ENCODE peak calls at places on chromosomes 16 and 17, in ten cellular contexts. One of them, this sample, is unnamed.

GRCh38 chr17:9002236-9002609 is 19.1 kb upstream of the NTN1 start:
- DNase-seq in fibroblast of lung: no peak
- DNase-seq in Peyer's patch: no peak
- DNase-seq in kidney epithelial cell: no peak
- DNase-seq in mammary epithelial cell: peak
- DNase-seq in A673: no peak
- DNase-seq in IMR-90: no peak
- DNase-seq in heart right ventricle: no peak
- DNase-seq in GM23338: peak
- DNase-seq in RWPE2: no peak
- DNase-seq in this sample: no peak

GRCh38 chr16:78289844-78290277 is 190.4 kb downstream of the WWOX start:
- DNase-seq in fibroblast of lung: no peak
- DNase-seq in Peyer's patch: no peak
- DNase-seq in kidney epithelial cell: no peak
- DNase-seq in mammary epithelial cell: no peak
- DNase-seq in A673: no peak
- DNase-seq in IMR-90: no peak
- DNase-seq in heart right ventricle: no peak
- DNase-seq in GM23338: peak
- DNase-seq in RWPE2: no peak
- DNase-seq in this sample: no peak

GRCh38 chr16:69319826-69320730 is 8.9 kb downstream of the VPS4A start:
- DNase-seq in fibroblast of lung: no peak
- DNase-seq in Peyer's patch: peak
- DNase-seq in kidney epithelial cell: no peak
- DNase-seq in mammary epithelial cell: no peak
- DNase-seq in A673: no peak
- DNase-seq in IMR-90: no peak
- DNase-seq in heart right ventricle: no peak
- DNase-seq in GM23338: no peak
- DNase-seq in RWPE2: no peak
- DNase-seq in this sample: no peak

GRCh38 chr16:17082126-17082882 is 388.5 kb downstream of the XYLT1 start:
- DNase-seq in fibroblast of lung: no peak
- DNase-seq in Peyer's patch: no peak
- DNase-seq in kidney epithelial cell: no peak
- DNase-seq in mammary epithelial cell: no peak
- DNase-seq in A673: no peak
- DNase-seq in IMR-90: no peak
- DNase-seq in heart right ventricle: no peak
- DNase-seq in GM23338: peak
- DNase-seq in RWPE2: no peak
- DNase-seq in this sample: no peak

GRCh38 chr17:4584125-4584834 is at the start of gene SMTNL2:
- DNase-seq in fibroblast of lung: no peak
- DNase-seq in Peyer's patch: no peak
- DNase-seq in kidney epithelial cell: no peak
- DNase-seq in mammary epithelial cell: no peak
- DNase-seq in A673: peak
- DNase-seq in IMR-90: no peak
- DNase-seq in heart right ventricle: peak
- DNase-seq in GM23338: peak
- DNase-seq in RWPE2: no peak
- DNase-seq in this sample: no peak

GRCh38 chr17:64459284-64459747 is 10.4 kb downstream of the MILR1 start:
- DNase-seq in fibroblast of lung: peak
- DNase-seq in Peyer's patch: no peak
- DNase-seq in kidney epithelial cell: peak
- DNase-seq in mammary epithelial cell: peak
- DNase-seq in A673: no peak
- DNase-seq in IMR-90: peak
- DNase-seq in heart right ventricle: no peak
- DNase-seq in GM23338: no peak
- DNase-seq in RWPE2: no peak
- DNase-seq in this sample: peak

GRCh38 chr16:73053038-73053378 is 5.1 kb upstream of the ZFHX3 start:
- DNase-seq in fibroblast of lung: no peak
- DNase-seq in Peyer's patch: no peak
- DNase-seq in kidney epithelial cell: no peak
- DNase-seq in mammary epithelial cell: no peak
- DNase-seq in A673: no peak
- DNase-seq in IMR-90: no peak
- DNase-seq in heart right ventricle: no peak
- DNase-seq in GM23338: no peak
- DNase-seq in RWPE2: no peak
- DNase-seq in this sample: no peak

GRCh38 chr17:80068301-80069160 is 32.1 kb downstream of the CCDC40 start:
- DNase-seq in fibroblast of lung: peak
- DNase-seq in Peyer's patch: no peak
- DNase-seq in kidney epithelial cell: peak
- DNase-seq in mammary epithelial cell: peak
- DNase-seq in A673: no peak
- DNase-seq in IMR-90: peak
- DNase-seq in heart right ventricle: peak
- DNase-seq in GM23338: no peak
- DNase-seq in RWPE2: no peak
- DNase-seq in this sample: no peak

GRCh38 chr17:17474341-17474740 is 2.5 kb upstream of the MED9 start:
- DNase-seq in fibroblast of lung: no peak
- DNase-seq in Peyer's patch: no peak
- DNase-seq in kidney epithelial cell: no peak
- DNase-seq in mammary epithelial cell: no peak
- DNase-seq in A673: no peak
- DNase-seq in IMR-90: no peak
- DNase-seq in heart right ventricle: no peak
- DNase-seq in GM23338: no peak
- DNase-seq in RWPE2: no peak
- DNase-seq in this sample: no peak

GRCh38 chr16:24753437-24753836 is 24.0 kb downstream of the TNRC6A start:
- DNase-seq in fibroblast of lung: no peak
- DNase-seq in Peyer's patch: no peak
- DNase-seq in kidney epithelial cell: no peak
- DNase-seq in mammary epithelial cell: no peak
- DNase-seq in A673: no peak
- DNase-seq in IMR-90: no peak
- DNase-seq in heart right ventricle: no peak
- DNase-seq in GM23338: no peak
- DNase-seq in RWPE2: no peak
- DNase-seq in this sample: no peak

GRCh38 chr17:73725794-73726193 is 81.5 kb upstream of the SDK2 start:
- DNase-seq in fibroblast of lung: no peak
- DNase-seq in Peyer's patch: no peak
- DNase-seq in kidney epithelial cell: no peak
- DNase-seq in mammary epithelial cell: no peak
- DNase-seq in A673: no peak
- DNase-seq in IMR-90: no peak
- DNase-seq in heart right ventricle: no peak
- DNase-seq in GM23338: no peak
- DNase-seq in RWPE2: no peak
- DNase-seq in this sample: no peak

GRCh38 chr16:21116148-21116693 is 34.4 kb downstream of the DNAH3 start:
- DNase-seq in fibroblast of lung: no peak
- DNase-seq in Peyer's patch: no peak
- DNase-seq in kidney epithelial cell: no peak
- DNase-seq in mammary epithelial cell: no peak
- DNase-seq in A673: no peak
- DNase-seq in IMR-90: no peak
- DNase-seq in heart right ventricle: no peak
- DNase-seq in GM23338: peak
- DNase-seq in RWPE2: no peak
- DNase-seq in this sample: no peak

GRCh38 chr16:89907055-89907814 is 11.4 kb upstream of the MC1R start:
- DNase-seq in fibroblast of lung: no peak
- DNase-seq in Peyer's patch: no peak
- DNase-seq in kidney epithelial cell: no peak
- DNase-seq in mammary epithelial cell: no peak
- DNase-seq in A673: no peak
- DNase-seq in IMR-90: no peak
- DNase-seq in heart right ventricle: no peak
- DNase-seq in GM23338: no peak
- DNase-seq in RWPE2: no peak
- DNase-seq in this sample: no peak

GRCh38 chr16:65655802-65656201 is 533.9 kb upstream of the CDH11 start:
- DNase-seq in fibroblast of lung: no peak
- DNase-seq in Peyer's patch: no peak
- DNase-seq in kidney epithelial cell: no peak
- DNase-seq in mammary epithelial cell: no peak
- DNase-seq in A673: peak
- DNase-seq in IMR-90: no peak
- DNase-seq in heart right ventricle: no peak
- DNase-seq in GM23338: no peak
- DNase-seq in RWPE2: no peak
- DNase-seq in this sample: no peak

GRCh38 chr16:4309833-4310266 is 6.0 kb upstream of the GLIS2 start:
- DNase-seq in fibroblast of lung: peak
- DNase-seq in Peyer's patch: peak
- DNase-seq in kidney epithelial cell: peak
- DNase-seq in mammary epithelial cell: no peak
- DNase-seq in A673: peak
- DNase-seq in IMR-90: peak
- DNase-seq in heart right ventricle: no peak
- DNase-seq in GM23338: peak
- DNase-seq in RWPE2: peak
- DNase-seq in this sample: no peak

GRCh38 chr16:70529051-70529777 is 5.6 kb downstream of the SF3B3 start:
- DNase-seq in fibroblast of lung: peak
- DNase-seq in Peyer's patch: no peak
- DNase-seq in kidney epithelial cell: no peak
- DNase-seq in mammary epithelial cell: peak
- DNase-seq in A673: peak
- DNase-seq in IMR-90: peak
- DNase-seq in heart right ventricle: no peak
- DNase-seq in GM23338: peak
- DNase-seq in RWPE2: no peak
- DNase-seq in this sample: no peak

DNA sequence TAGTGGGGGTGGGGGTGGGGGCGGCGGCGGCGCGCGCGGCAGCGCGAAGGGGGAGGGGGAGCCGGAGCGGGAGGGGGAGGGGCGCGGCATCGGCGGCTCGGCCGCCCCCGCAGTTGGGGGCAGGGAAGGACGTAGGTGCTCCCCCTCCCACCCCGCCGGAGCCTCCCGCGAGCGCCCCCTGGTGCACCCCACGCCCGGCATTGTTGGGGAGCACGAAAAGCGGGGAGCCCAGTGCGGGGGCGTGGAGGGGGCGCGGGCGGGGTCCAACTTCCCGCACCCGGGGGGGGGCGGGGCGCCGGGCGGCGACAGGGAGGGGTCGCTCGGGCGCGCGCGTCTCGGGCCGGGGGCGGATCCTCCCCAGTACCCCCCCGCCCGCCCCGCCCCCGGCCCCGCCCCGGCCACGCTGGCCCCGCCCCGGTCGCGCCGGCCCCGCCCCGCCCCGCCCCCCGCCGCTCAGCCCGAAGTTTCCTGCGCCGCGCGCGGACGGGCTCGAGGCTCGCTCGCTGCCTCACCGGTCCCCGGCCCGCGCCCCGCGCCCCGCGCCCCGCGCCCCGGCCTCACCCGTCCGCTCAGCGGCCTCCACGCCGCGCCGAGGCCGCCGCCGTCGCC is at the start of gene CACNA1H:
- DNase-seq in fibroblast of lung: peak
- DNase-seq in Peyer's patch: peak
- DNase-seq in kidney epithelial cell: no peak
- DNase-seq in mammary epithelial cell: no peak
- DNase-seq in A673: peak
- DNase-seq in IMR-90: no peak
- DNase-seq in heart right ventricle: peak
- DNase-seq in GM23338: peak
- DNase-seq in RWPE2: no peak
- DNase-seq in this sample: no peak
- H3K4me3 ChIP-seq in fibroblast of lung: no peak
- H3K4me3 ChIP-seq in Peyer's patch: peak
- H3K4me3 ChIP-seq in kidney epithelial cell: peak
- H3K4me3 ChIP-seq in mammary epithelial cell: no peak
- H3K4me3 ChIP-seq in A673: peak
- H3K4me3 ChIP-seq in IMR-90: peak
- H3K4me3 ChIP-seq in heart right ventricle: peak
- H3K4me3 ChIP-seq in GM23338: peak
- H3K4me3 ChIP-seq in RWPE2: no peak
- H3K4me3 ChIP-seq in this sample: peak

GRCh38 chr17:78316867-78317816 is 42.7 kb downstream of the SOCS3 start:
- DNase-seq in fibroblast of lung: peak
- DNase-seq in Peyer's patch: peak
- DNase-seq in kidney epithelial cell: no peak
- DNase-seq in mammary epithelial cell: no peak
- DNase-seq in A673: peak
- DNase-seq in IMR-90: peak
- DNase-seq in heart right ventricle: no peak
- DNase-seq in GM23338: peak
- DNase-seq in RWPE2: no peak
- DNase-seq in this sample: no peak
- TF ChIP-seq CTCF in fibroblast of lung: no peak
- TF ChIP-seq CTCF in Peyer's patch: no peak
- TF ChIP-seq CTCF in kidney epithelial cell: no peak
- TF ChIP-seq CTCF in mammary epithelial cell: no peak
- TF ChIP-seq CTCF in A673: no peak
- TF ChIP-seq CTCF in IMR-90: no peak
- TF ChIP-seq CTCF in heart right ventricle: no peak
- TF ChIP-seq CTCF in GM23338: no peak
- TF ChIP-seq CTCF in RWPE2: no peak
- TF ChIP-seq CTCF in this sample: no peak

GRCh38 chr17:75847595-75848522 is 3.7 kb upstream of the UNC13D start:
- DNase-seq in fibroblast of lung: no peak
- DNase-seq in Peyer's patch: no peak
- DNase-seq in kidney epithelial cell: no peak
- DNase-seq in mammary epithelial cell: no peak
- DNase-seq in A673: no peak
- DNase-seq in IMR-90: no peak
- DNase-seq in heart right ventricle: no peak
- DNase-seq in GM23338: no peak
- DNase-seq in RWPE2: no peak
- DNase-seq in this sample: no peak
- H3K4me3 ChIP-seq in fibroblast of lung: no peak
- H3K4me3 ChIP-seq in Peyer's patch: no peak
- H3K4me3 ChIP-seq in kidney epithelial cell: no peak
- H3K4me3 ChIP-seq in mammary epithelial cell: no peak
- H3K4me3 ChIP-seq in A673: no peak
- H3K4me3 ChIP-seq in IMR-90: no peak
- H3K4me3 ChIP-seq in heart right ventricle: no peak
- H3K4me3 ChIP-seq in GM23338: no peak
- H3K4me3 ChIP-seq in RWPE2: no peak
- H3K4me3 ChIP-seq in this sample: no peak

DNA sequence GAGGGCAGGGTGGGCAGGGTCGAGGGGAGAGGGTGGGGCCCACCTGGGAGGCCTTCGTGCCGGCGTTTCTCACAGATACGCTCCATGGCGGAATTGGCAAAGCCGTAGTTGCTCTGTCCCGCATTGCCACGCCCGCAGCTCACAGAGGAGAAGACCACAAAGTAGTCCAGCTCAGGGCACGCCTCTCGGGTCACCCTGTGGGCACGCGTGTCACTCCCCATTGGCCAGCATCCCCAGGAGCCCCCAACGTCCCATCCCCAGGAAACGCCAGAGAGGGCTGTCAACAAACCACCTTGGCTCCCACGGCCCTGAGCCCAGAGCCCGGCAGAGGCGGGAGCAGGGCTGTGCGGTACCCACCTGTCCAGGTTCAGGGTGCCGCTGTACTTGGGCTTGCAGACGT is 16.1 kb downstream of the FASN start:
- DNase-seq in fibroblast of lung: no peak
- DNase-seq in Peyer's patch: no peak
- DNase-seq in kidney epithelial cell: no peak
- DNase-seq in mammary epithelial cell: no peak
- DNase-seq in A673: no peak
- DNase-seq in IMR-90: no peak
- DNase-seq in heart right ventricle: no peak
- DNase-seq in GM23338: no peak
- DNase-seq in RWPE2: no peak
- DNase-seq in this sample: no peak
- TF ChIP-seq CTCF in fibroblast of lung: no peak
- TF ChIP-seq CTCF in Peyer's patch: no peak
- TF ChIP-seq CTCF in kidney epithelial cell: no peak
- TF ChIP-seq CTCF in mammary epithelial cell: no peak
- TF ChIP-seq CTCF in A673: no peak
- TF ChIP-seq CTCF in IMR-90: no peak
- TF ChIP-seq CTCF in heart right ventricle: no peak
- TF ChIP-seq CTCF in GM23338: no peak
- TF ChIP-seq CTCF in RWPE2: no peak
- TF ChIP-seq CTCF in this sample: no peak